ENCODE peak calls at places on chromosomes 7 and 10, in nine cellular contexts. V is H1, J is heart left ventricle, C is prostate gland, P is upper lobe of left lung, D is body of pancreas, H is spleen, R is sigmoid colon, U is A549. T is an unnamed sample. For H3K4me1, the result is how much of the 10 kb centered on the place peaks cover.

GRCh38 chr7:32214913-32215312 is 144.7 kb upstream of the PDE1C start:
- DNase-seq in V (no peak), P (no peak), D (no peak), H (no peak), R (no peak), J (no peak), C (no peak), U (no peak), T (no peak)

GRCh38 chr7:150514748-150515222 is at the start of gene GIMAP7:
- DNase-seq in J (no peak), U (no peak), V (no peak), P (peak), C (no peak), H (no peak), D (no peak), R (no peak), T (no peak)

GRCh38 chr10:132638130-132638515 is 100.5 kb downstream of the INPP5A start:
- DNase-seq in J (no peak), U (no peak), C (no peak), R (peak), P (no peak), H (peak), V (no peak), D (peak), T (no peak)

GRCh38 chr10:43078986-43079273 is 2.1 kb downstream of the RET start:
- DNase-seq in P (no peak), U (peak), D (no peak), V (peak), H (no peak), R (no peak), J (no peak), C (no peak), T (no peak)

GRCh38 chr7:93160410-93160809 is 12.2 kb upstream of the SAMD9L start:
- DNase-seq in V (no peak), H (no peak), D (no peak), C (no peak), R (no peak), P (no peak), J (no peak), U (no peak), T (no peak)

GRCh38 chr10:22570733-22571430 is 143.5 kb downstream of the PIP4K2A start:
- DNase-seq in P (no peak), D (no peak), J (no peak), U (no peak), H (no peak), V (no peak), C (no peak), R (no peak), T (no peak)

GRCh38 chr10:96089670-96090462 is 40.2 kb upstream of the ZNF518A start:
- DNase-seq in U (peak), V (peak), H (peak), D (peak), R (peak), C (peak), J (peak), P (peak), T (peak)

GRCh38 chr7:32458025-32458424 is 32.2 kb downstream of the LSM5 start:
- DNase-seq in H (no peak), R (no peak), P (no peak), U (no peak), J (no peak), V (peak), D (no peak), C (no peak), T (no peak)

GRCh38 chr7:121005996-121006565 is 17.6 kb downstream of the CPED1 start:
- DNase-seq in U (no peak), V (no peak), H (no peak), C (no peak), D (no peak), P (no peak), R (no peak), J (no peak), T (no peak)

GRCh38 chr7:144584741-144585140 is 181.2 kb upstream of the NOBOX start:
- DNase-seq in R (no peak), D (no peak), J (no peak), U (no peak), H (no peak), P (no peak), C (no peak), V (no peak), T (no peak)

GRCh38 chr10:96218826-96219225 is 52.5 kb downstream of the BLNK start:
- DNase-seq in J (no peak), D (no peak), H (no peak), P (no peak), U (no peak), R (no peak), V (no peak), C (no peak), T (no peak)

GRCh38 chr7:28554791-28555471 is 142.6 kb downstream of the CREB5 start:
- DNase-seq in R (no peak), U (no peak), V (no peak), H (no peak), C (no peak), J (no peak), D (no peak), P (no peak), T (no peak)

GRCh38 chr7:137544450-137545058 is 201.0 kb upstream of the PTN start:
- DNase-seq in J (no peak), C (no peak), V (no peak), H (no peak), U (no peak), P (no peak), R (no peak), D (no peak), T (no peak)

GRCh38 chr10:73399054-73399453 is 14.8 kb downstream of the ANXA7 start:
- DNase-seq in V (no peak), R (no peak), P (no peak), U (no peak), H (no peak), C (no peak), J (no peak), D (no peak), T (no peak)

GRCh38 chr10:73401636-73402035 is 12.2 kb downstream of the ANXA7 start:
- DNase-seq in V (no peak), U (no peak), D (no peak), J (no peak), P (no peak), H (no peak), R (no peak), C (no peak), T (no peak)

DNA sequence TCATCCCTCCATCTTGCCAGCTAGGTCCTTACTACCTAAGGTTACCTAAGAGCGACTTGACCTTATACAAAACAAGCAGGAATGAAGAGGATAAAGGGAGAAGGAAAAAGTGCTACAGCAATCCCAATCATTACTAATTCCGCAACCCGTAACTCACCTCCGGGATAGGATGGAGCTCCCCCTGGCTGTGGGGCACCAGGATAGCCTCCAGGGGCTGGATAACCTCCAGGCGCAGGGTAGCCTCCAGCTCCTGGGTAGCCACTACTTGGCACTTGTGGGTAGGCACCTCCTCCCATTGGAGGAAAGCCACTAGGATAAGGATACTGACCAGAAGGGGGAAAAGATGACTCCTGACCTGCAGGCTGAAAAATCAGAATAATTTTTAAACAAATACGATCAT is 15.8 kb downstream of the ANXA7 start:
- DNase-seq in J (no peak), C (no peak), V (peak), U (peak), H (no peak), D (no peak), P (no peak), R (no peak), T (no peak)
- TF ChIP-seq CTCF in J (no peak), C (no peak), V (peak), U (peak), H (no peak), D (no peak), P (no peak), R (no peak), T (no peak)

GRCh38 chr7:50554923-50555322 is 10.3 kb downstream of the DDC start:
- DNase-seq in U (no peak), R (no peak), P (no peak), D (no peak), H (no peak), J (no peak), V (no peak), C (no peak), T (no peak)
- H3K4me1 ChIP-seq in U (under half), R (under half), P (under half), D (half or more), H (under half), J (under half), V (under half), C (under half), T (under half)

DNA sequence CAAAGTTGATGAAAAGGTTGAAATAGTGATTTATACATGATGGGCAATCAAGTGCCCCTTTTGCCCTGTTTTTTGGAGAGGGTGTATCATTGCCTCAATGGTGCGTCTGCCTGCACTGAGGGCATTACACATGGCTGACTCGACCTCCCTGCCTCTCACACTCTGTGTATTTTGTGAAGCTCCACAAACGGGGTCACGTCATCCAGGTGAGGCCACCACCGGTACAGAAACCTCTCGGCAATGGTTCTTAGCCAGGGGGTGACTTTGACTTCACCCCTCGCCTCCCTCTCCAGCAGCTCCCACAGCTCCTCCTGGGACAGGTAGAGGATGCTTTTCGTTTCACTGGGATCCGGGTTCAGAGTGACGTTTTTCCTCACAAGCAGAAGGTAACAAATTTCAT is 6.3 kb downstream of the IDI2 start:
- DNase-seq in C (no peak), R (no peak), D (no peak), V (no peak), J (no peak), H (peak), U (no peak), P (no peak), T (no peak)
- TF ChIP-seq POLR2A in C (no peak), R (no peak), D (no peak), V (peak), J (no peak), H (no peak), U (no peak), P (no peak), T (no peak)

DNA sequence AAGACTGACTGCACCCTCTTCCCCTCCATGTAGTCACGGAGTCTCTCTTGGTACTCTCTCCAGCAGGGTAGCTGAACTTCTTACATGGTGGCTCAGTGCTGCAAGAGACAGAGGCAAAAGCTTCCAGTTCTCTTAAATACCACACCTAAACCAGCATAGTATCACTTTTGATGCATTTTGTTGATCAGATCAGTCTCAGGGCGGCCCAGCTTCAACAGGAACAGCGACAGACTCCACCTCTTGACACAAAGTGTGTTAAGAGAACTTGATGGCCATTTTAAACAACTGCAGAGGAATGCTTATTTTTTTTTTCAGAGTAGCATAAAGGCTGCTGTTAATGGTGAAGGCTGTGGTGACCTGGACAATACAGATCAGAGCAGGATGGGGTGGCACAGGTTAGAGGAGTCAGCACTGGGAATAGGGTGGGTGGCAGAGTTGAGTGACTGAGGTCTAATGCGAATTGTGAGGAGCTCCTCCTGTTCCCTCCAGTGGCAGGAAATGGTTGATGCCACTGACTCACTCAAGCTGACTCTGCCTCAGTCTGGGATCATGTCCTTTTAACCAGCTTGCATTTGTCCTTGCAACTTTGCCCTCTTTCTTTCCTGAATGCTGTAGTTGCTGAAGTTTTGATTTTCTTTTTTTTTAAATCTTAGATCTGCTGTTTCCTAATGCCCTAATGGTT is 17.3 kb downstream of the MGAM start:
- DNase-seq in P (no peak), H (no peak), D (no peak), C (no peak), V (no peak), J (no peak), U (no peak), R (no peak), T (no peak)
- TF ChIP-seq CTCF in P (no peak), H (peak), D (no peak), C (no peak), V (no peak), J (no peak), U (no peak), R (no peak), T (no peak)

DNA sequence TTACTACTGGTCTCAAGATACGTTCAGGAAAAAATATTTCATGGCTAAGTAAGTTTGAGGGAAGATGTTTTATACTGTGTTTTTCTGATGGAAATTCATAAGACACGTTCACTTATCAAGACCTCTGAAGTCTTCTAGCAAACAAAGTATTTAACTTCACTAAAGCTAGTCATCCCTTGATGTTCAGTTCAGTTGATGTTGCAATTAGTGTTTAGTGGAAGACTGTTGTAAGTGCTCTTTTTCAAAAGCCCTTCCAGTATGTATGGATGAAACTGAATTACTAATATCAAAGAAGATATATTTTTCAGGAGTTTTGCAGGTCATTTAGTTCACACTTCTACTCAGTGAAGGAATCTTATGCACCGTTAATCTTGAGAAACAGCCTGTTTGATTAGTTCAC is 25.1 kb downstream of the CUL1 start:
- DNase-seq in H (no peak), V (no peak), U (no peak), D (no peak), P (no peak), J (no peak), C (no peak), R (no peak), T (no peak)
- H3K4me1 ChIP-seq in H (half or more), V (under half), U (under half), D (under half), P (half or more), J (half or more), C (under half), R (under half), T (under half)

GRCh38 chr10:123154092-123154942 is at the start of gene BUB3:
- DNase-seq in R (peak), H (peak), V (peak), J (peak), C (peak), U (peak), P (peak), D (peak), T (peak)
- TF ChIP-seq POLR2A in R (peak), H (peak), V (peak), J (peak), C (peak), U (peak), P (peak), D (peak), T (no peak)

GRCh38 chr10:119355930-119356329 is 148.6 kb downstream of the GRK5 start:
- DNase-seq in J (no peak), V (no peak), D (no peak), H (no peak), C (no peak), R (no peak), P (no peak), U (no peak), T (no peak)
- TF ChIP-seq CTCF in J (peak), V (peak), D (no peak), H (peak), C (no peak), R (no peak), P (no peak), U (peak), T (no peak)